ENCODE peak calls at places on chromosomes 2 and 18, in eight cellular contexts. One of them, this sample, is unnamed.

GRCh38 chr2:210440206-210440605 is 36.4 kb downstream of the LANCL1 start:
- DNase-seq in AG10803: no peak
- DNase-seq in retinal pigment epithelial cell: no peak
- DNase-seq in HFF-Myc: no peak
- DNase-seq in Peyer's patch: no peak
- DNase-seq in upper lobe of left lung: no peak
- DNase-seq in endothelial cell of umbilical vein: no peak
- DNase-seq in colonic mucosa: no peak
- DNase-seq in this sample: no peak

GRCh38 chr2:197209742-197210408 is 100.7 kb downstream of the ANKRD44 start:
- DNase-seq in endothelial cell of umbilical vein: no peak
- DNase-seq in AG10803: no peak
- DNase-seq in colonic mucosa: no peak
- DNase-seq in retinal pigment epithelial cell: no peak
- DNase-seq in Peyer's patch: no peak
- DNase-seq in upper lobe of left lung: no peak
- DNase-seq in HFF-Myc: no peak
- DNase-seq in this sample: no peak

GRCh38 chr2:213167559-213167958 is 16.1 kb upstream of the IKZF2 start:
- DNase-seq in colonic mucosa: no peak
- DNase-seq in endothelial cell of umbilical vein: no peak
- DNase-seq in HFF-Myc: no peak
- DNase-seq in Peyer's patch: no peak
- DNase-seq in upper lobe of left lung: no peak
- DNase-seq in AG10803: peak
- DNase-seq in retinal pigment epithelial cell: no peak
- DNase-seq in this sample: peak

GRCh38 chr2:217933326-217933993 is 69.3 kb downstream of the TNS1 start:
- DNase-seq in upper lobe of left lung: no peak
- DNase-seq in HFF-Myc: no peak
- DNase-seq in Peyer's patch: no peak
- DNase-seq in colonic mucosa: no peak
- DNase-seq in retinal pigment epithelial cell: no peak
- DNase-seq in endothelial cell of umbilical vein: no peak
- DNase-seq in AG10803: no peak
- DNase-seq in this sample: no peak

GRCh38 chr2:144703852-144704324 is 184.0 kb upstream of the ZEB2 start:
- DNase-seq in upper lobe of left lung: no peak
- DNase-seq in HFF-Myc: no peak
- DNase-seq in Peyer's patch: peak
- DNase-seq in endothelial cell of umbilical vein: peak
- DNase-seq in colonic mucosa: no peak
- DNase-seq in retinal pigment epithelial cell: peak
- DNase-seq in AG10803: peak
- DNase-seq in this sample: peak

GRCh38 chr2:16537347-16537746 is 128.3 kb downstream of the CYRIA start:
- DNase-seq in retinal pigment epithelial cell: peak
- DNase-seq in Peyer's patch: no peak
- DNase-seq in HFF-Myc: no peak
- DNase-seq in upper lobe of left lung: no peak
- DNase-seq in endothelial cell of umbilical vein: peak
- DNase-seq in AG10803: no peak
- DNase-seq in colonic mucosa: no peak
- DNase-seq in this sample: peak

GRCh38 chr2:47127862-47128543 is 27.1 kb downstream of the STPG4 start:
- DNase-seq in HFF-Myc: no peak
- DNase-seq in retinal pigment epithelial cell: no peak
- DNase-seq in colonic mucosa: no peak
- DNase-seq in upper lobe of left lung: no peak
- DNase-seq in Peyer's patch: no peak
- DNase-seq in AG10803: no peak
- DNase-seq in endothelial cell of umbilical vein: no peak
- DNase-seq in this sample: no peak

GRCh38 chr2:184577741-184578140 is 20.6 kb upstream of the ZNF804A start:
- DNase-seq in AG10803: no peak
- DNase-seq in Peyer's patch: no peak
- DNase-seq in upper lobe of left lung: no peak
- DNase-seq in colonic mucosa: no peak
- DNase-seq in endothelial cell of umbilical vein: no peak
- DNase-seq in retinal pigment epithelial cell: no peak
- DNase-seq in HFF-Myc: no peak
- DNase-seq in this sample: no peak

GRCh38 chr2:62198237-62198633 is 2.3 kb downstream of the B3GNT2 start:
- DNase-seq in retinal pigment epithelial cell: no peak
- DNase-seq in upper lobe of left lung: no peak
- DNase-seq in AG10803: no peak
- DNase-seq in endothelial cell of umbilical vein: no peak
- DNase-seq in Peyer's patch: no peak
- DNase-seq in colonic mucosa: no peak
- DNase-seq in HFF-Myc: no peak
- DNase-seq in this sample: no peak
- TF ChIP-seq CTCF in retinal pigment epithelial cell: no peak
- TF ChIP-seq CTCF in upper lobe of left lung: no peak
- TF ChIP-seq CTCF in AG10803: no peak
- TF ChIP-seq CTCF in endothelial cell of umbilical vein: no peak
- TF ChIP-seq CTCF in Peyer's patch: no peak
- TF ChIP-seq CTCF in colonic mucosa: no peak
- TF ChIP-seq CTCF in HFF-Myc: no peak
- TF ChIP-seq CTCF in this sample: no peak

GRCh38 chr2:110741491-110741980 is 9.2 kb downstream of the ACOXL start:
- DNase-seq in HFF-Myc: no peak
- DNase-seq in colonic mucosa: no peak
- DNase-seq in upper lobe of left lung: no peak
- DNase-seq in endothelial cell of umbilical vein: no peak
- DNase-seq in AG10803: no peak
- DNase-seq in Peyer's patch: no peak
- DNase-seq in retinal pigment epithelial cell: no peak
- DNase-seq in this sample: no peak
- H3K4me3 ChIP-seq in HFF-Myc: no peak
- H3K4me3 ChIP-seq in colonic mucosa: no peak
- H3K4me3 ChIP-seq in upper lobe of left lung: no peak
- H3K4me3 ChIP-seq in endothelial cell of umbilical vein: no peak
- H3K4me3 ChIP-seq in AG10803: no peak
- H3K4me3 ChIP-seq in Peyer's patch: no peak
- H3K4me3 ChIP-seq in retinal pigment epithelial cell: no peak
- H3K4me3 ChIP-seq in this sample: no peak

GRCh38 chr18:51537487-51537886 is 340.0 kb upstream of the MEX3C start:
- DNase-seq in AG10803: no peak
- DNase-seq in colonic mucosa: no peak
- DNase-seq in endothelial cell of umbilical vein: no peak
- DNase-seq in HFF-Myc: no peak
- DNase-seq in retinal pigment epithelial cell: peak
- DNase-seq in upper lobe of left lung: no peak
- DNase-seq in Peyer's patch: peak
- DNase-seq in this sample: no peak
- TF ChIP-seq CTCF in AG10803: no peak
- TF ChIP-seq CTCF in colonic mucosa: no peak
- TF ChIP-seq CTCF in endothelial cell of umbilical vein: no peak
- TF ChIP-seq CTCF in HFF-Myc: no peak
- TF ChIP-seq CTCF in retinal pigment epithelial cell: peak
- TF ChIP-seq CTCF in upper lobe of left lung: no peak
- TF ChIP-seq CTCF in Peyer's patch: no peak
- TF ChIP-seq CTCF in this sample: no peak

DNA sequence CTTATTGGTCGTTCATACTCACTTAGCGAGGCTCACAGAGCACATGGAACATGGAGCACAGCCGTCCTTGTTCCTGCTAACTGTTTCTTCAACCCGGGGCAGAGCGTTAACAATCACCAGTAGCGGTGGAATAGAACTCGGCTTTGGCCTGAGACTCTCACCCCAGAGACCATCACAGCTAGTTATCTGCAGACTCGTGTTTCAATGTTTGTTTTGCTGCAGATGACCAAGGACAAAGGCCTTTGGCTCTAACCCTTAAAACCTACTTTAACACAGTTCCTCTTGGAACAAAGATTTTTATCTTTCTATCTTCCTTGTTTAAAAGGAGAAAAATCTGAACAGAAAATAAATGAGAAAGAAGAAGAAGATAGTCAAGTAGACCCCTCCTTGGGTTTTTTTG is 320.2 kb upstream of the UBE2E3 start:
- DNase-seq in upper lobe of left lung: no peak
- DNase-seq in HFF-Myc: no peak
- DNase-seq in Peyer's patch: no peak
- DNase-seq in colonic mucosa: no peak
- DNase-seq in endothelial cell of umbilical vein: no peak
- DNase-seq in retinal pigment epithelial cell: no peak
- DNase-seq in AG10803: no peak
- DNase-seq in this sample: no peak
- H3K4me3 ChIP-seq in upper lobe of left lung: no peak
- H3K4me3 ChIP-seq in HFF-Myc: no peak
- H3K4me3 ChIP-seq in Peyer's patch: no peak
- H3K4me3 ChIP-seq in colonic mucosa: no peak
- H3K4me3 ChIP-seq in endothelial cell of umbilical vein: no peak
- H3K4me3 ChIP-seq in retinal pigment epithelial cell: no peak
- H3K4me3 ChIP-seq in AG10803: no peak
- H3K4me3 ChIP-seq in this sample: no peak

GRCh38 chr2:18413794-18414396 is 146.6 kb downstream of the RDH14 start:
- DNase-seq in Peyer's patch: peak
- DNase-seq in endothelial cell of umbilical vein: peak
- DNase-seq in upper lobe of left lung: no peak
- DNase-seq in retinal pigment epithelial cell: peak
- DNase-seq in AG10803: peak
- DNase-seq in colonic mucosa: peak
- DNase-seq in HFF-Myc: no peak
- DNase-seq in this sample: peak

GRCh38 chr2:18406219-18406618 is 154.2 kb downstream of the RDH14 start:
- DNase-seq in AG10803: no peak
- DNase-seq in retinal pigment epithelial cell: no peak
- DNase-seq in HFF-Myc: no peak
- DNase-seq in Peyer's patch: no peak
- DNase-seq in colonic mucosa: no peak
- DNase-seq in endothelial cell of umbilical vein: no peak
- DNase-seq in upper lobe of left lung: no peak
- DNase-seq in this sample: no peak

GRCh38 chr2:18412980-18413793 is 147.3 kb downstream of the RDH14 start:
- DNase-seq in retinal pigment epithelial cell: no peak
- DNase-seq in Peyer's patch: no peak
- DNase-seq in upper lobe of left lung: no peak
- DNase-seq in HFF-Myc: no peak
- DNase-seq in colonic mucosa: no peak
- DNase-seq in AG10803: peak
- DNase-seq in endothelial cell of umbilical vein: peak
- DNase-seq in this sample: peak

GRCh38 chr2:18411571-18411970 is 148.9 kb downstream of the RDH14 start:
- DNase-seq in HFF-Myc: no peak
- DNase-seq in AG10803: peak
- DNase-seq in retinal pigment epithelial cell: no peak
- DNase-seq in endothelial cell of umbilical vein: no peak
- DNase-seq in Peyer's patch: no peak
- DNase-seq in colonic mucosa: no peak
- DNase-seq in upper lobe of left lung: no peak
- DNase-seq in this sample: no peak

GRCh38 chr2:18410543-18410942 is 149.9 kb downstream of the RDH14 start:
- DNase-seq in Peyer's patch: no peak
- DNase-seq in endothelial cell of umbilical vein: no peak
- DNase-seq in colonic mucosa: no peak
- DNase-seq in upper lobe of left lung: no peak
- DNase-seq in AG10803: no peak
- DNase-seq in retinal pigment epithelial cell: no peak
- DNase-seq in HFF-Myc: no peak
- DNase-seq in this sample: no peak
- TF ChIP-seq CTCF in Peyer's patch: no peak
- TF ChIP-seq CTCF in endothelial cell of umbilical vein: no peak
- TF ChIP-seq CTCF in colonic mucosa: no peak
- TF ChIP-seq CTCF in upper lobe of left lung: no peak
- TF ChIP-seq CTCF in AG10803: no peak
- TF ChIP-seq CTCF in retinal pigment epithelial cell: peak
- TF ChIP-seq CTCF in HFF-Myc: no peak
- TF ChIP-seq CTCF in this sample: no peak

GRCh38 chr18:54825626-54826344 is 2.5 kb upstream of the RAB27B start:
- DNase-seq in HFF-Myc: no peak
- DNase-seq in colonic mucosa: no peak
- DNase-seq in retinal pigment epithelial cell: no peak
- DNase-seq in AG10803: no peak
- DNase-seq in Peyer's patch: no peak
- DNase-seq in upper lobe of left lung: no peak
- DNase-seq in endothelial cell of umbilical vein: no peak
- DNase-seq in this sample: no peak

GRCh38 chr18:54828290-54828871 is at the start of gene RAB27B:
- DNase-seq in colonic mucosa: peak
- DNase-seq in HFF-Myc: peak
- DNase-seq in Peyer's patch: peak
- DNase-seq in AG10803: peak
- DNase-seq in endothelial cell of umbilical vein: peak
- DNase-seq in upper lobe of left lung: peak
- DNase-seq in retinal pigment epithelial cell: peak
- DNase-seq in this sample: peak

GRCh38 chr18:54828986-54829385 is 709 bp downstream of the RAB27B start:
- DNase-seq in upper lobe of left lung: no peak
- DNase-seq in colonic mucosa: no peak
- DNase-seq in retinal pigment epithelial cell: no peak
- DNase-seq in AG10803: no peak
- DNase-seq in endothelial cell of umbilical vein: no peak
- DNase-seq in HFF-Myc: no peak
- DNase-seq in Peyer's patch: no peak
- DNase-seq in this sample: peak

GRCh38 chr18:54822872-54823845 is 5.1 kb upstream of the RAB27B start:
- DNase-seq in Peyer's patch: no peak
- DNase-seq in upper lobe of left lung: no peak
- DNase-seq in AG10803: peak
- DNase-seq in HFF-Myc: no peak
- DNase-seq in colonic mucosa: no peak
- DNase-seq in endothelial cell of umbilical vein: no peak
- DNase-seq in retinal pigment epithelial cell: peak
- DNase-seq in this sample: peak
- H3K4me3 ChIP-seq in Peyer's patch: no peak
- H3K4me3 ChIP-seq in upper lobe of left lung: no peak
- H3K4me3 ChIP-seq in AG10803: no peak
- H3K4me3 ChIP-seq in HFF-Myc: no peak
- H3K4me3 ChIP-seq in colonic mucosa: no peak
- H3K4me3 ChIP-seq in endothelial cell of umbilical vein: no peak
- H3K4me3 ChIP-seq in retinal pigment epithelial cell: no peak
- H3K4me3 ChIP-seq in this sample: no peak

GRCh38 chr2:31762085-31762484 is 181.3 kb upstream of the SRD5A2 start:
- DNase-seq in HFF-Myc: no peak
- DNase-seq in Peyer's patch: no peak
- DNase-seq in upper lobe of left lung: no peak
- DNase-seq in AG10803: no peak
- DNase-seq in endothelial cell of umbilical vein: no peak
- DNase-seq in retinal pigment epithelial cell: no peak
- DNase-seq in colonic mucosa: no peak
- DNase-seq in this sample: no peak
- TF ChIP-seq CTCF in HFF-Myc: no peak
- TF ChIP-seq CTCF in Peyer's patch: no peak
- TF ChIP-seq CTCF in upper lobe of left lung: no peak
- TF ChIP-seq CTCF in AG10803: no peak
- TF ChIP-seq CTCF in endothelial cell of umbilical vein: no peak
- TF ChIP-seq CTCF in retinal pigment epithelial cell: no peak
- TF ChIP-seq CTCF in colonic mucosa: no peak
- TF ChIP-seq CTCF in this sample: no peak

This sample was measured in fibroblast of mammary gland.